ENCODE peak calls at places on chromosome 6, in seven cellular contexts. One of them, this sample, is unnamed.

GRCh38 chr6:47922391-47922790 is 140.6 kb downstream of the OPN5 start:
- DNase-seq in activated T-helper 1 cell treated with Interleukin-2 at 50 U/mL for 16 hours: no peak
- DNase-seq in tibial nerve: no peak
- DNase-seq in GM04504: no peak
- DNase-seq in activated T-cell treated with anti-CD3 and anti-CD28 coated beads for 1 hour: no peak
- DNase-seq in astrocyte: peak
- DNase-seq in choroid plexus epithelial cell: no peak
- DNase-seq in this sample: no peak

GRCh38 chr6:151229401-151230276 is 10.1 kb upstream of the AKAP12 start:
- DNase-seq in activated T-helper 1 cell treated with Interleukin-2 at 50 U/mL for 16 hours: no peak
- DNase-seq in tibial nerve: no peak
- DNase-seq in GM04504: no peak
- DNase-seq in activated T-cell treated with anti-CD3 and anti-CD28 coated beads for 1 hour: no peak
- DNase-seq in astrocyte: no peak
- DNase-seq in choroid plexus epithelial cell: no peak
- DNase-seq in this sample: no peak

GRCh38 chr6:143498428-143498827 is 13.1 kb downstream of the FUCA2 start:
- DNase-seq in activated T-helper 1 cell treated with Interleukin-2 at 50 U/mL for 16 hours: no peak
- DNase-seq in tibial nerve: no peak
- DNase-seq in GM04504: no peak
- DNase-seq in activated T-cell treated with anti-CD3 and anti-CD28 coated beads for 1 hour: no peak
- DNase-seq in astrocyte: no peak
- DNase-seq in choroid plexus epithelial cell: no peak
- DNase-seq in this sample: no peak

GRCh38 chr6:168125429-168126001 is 46.5 kb upstream of the FRMD1 start:
- DNase-seq in activated T-helper 1 cell treated with Interleukin-2 at 50 U/mL for 16 hours: no peak
- DNase-seq in tibial nerve: no peak
- DNase-seq in GM04504: no peak
- DNase-seq in activated T-cell treated with anti-CD3 and anti-CD28 coated beads for 1 hour: no peak
- DNase-seq in astrocyte: no peak
- DNase-seq in choroid plexus epithelial cell: no peak
- DNase-seq in this sample: no peak

GRCh38 chr6:164247106-164247505 is 832.6 kb downstream of the QKI start:
- DNase-seq in activated T-helper 1 cell treated with Interleukin-2 at 50 U/mL for 16 hours: no peak
- DNase-seq in tibial nerve: no peak
- DNase-seq in GM04504: peak
- DNase-seq in activated T-cell treated with anti-CD3 and anti-CD28 coated beads for 1 hour: no peak
- DNase-seq in astrocyte: peak
- DNase-seq in choroid plexus epithelial cell: no peak
- DNase-seq in this sample: no peak

GRCh38 chr6:131787955-131788712 is 19.7 kb upstream of the ENPP1 start:
- DNase-seq in activated T-helper 1 cell treated with Interleukin-2 at 50 U/mL for 16 hours: no peak
- DNase-seq in tibial nerve: no peak
- DNase-seq in GM04504: no peak
- DNase-seq in activated T-cell treated with anti-CD3 and anti-CD28 coated beads for 1 hour: no peak
- DNase-seq in astrocyte: peak
- DNase-seq in choroid plexus epithelial cell: peak
- DNase-seq in this sample: peak

GRCh38 chr6:25024821-25025220 is 89.1 kb upstream of the RIPOR2 start:
- DNase-seq in activated T-helper 1 cell treated with Interleukin-2 at 50 U/mL for 16 hours: no peak
- DNase-seq in tibial nerve: no peak
- DNase-seq in GM04504: no peak
- DNase-seq in activated T-cell treated with anti-CD3 and anti-CD28 coated beads for 1 hour: no peak
- DNase-seq in astrocyte: no peak
- DNase-seq in choroid plexus epithelial cell: no peak
- DNase-seq in this sample: no peak

GRCh38 chr6:25560851-25561250 is 91.2 kb upstream of the SCGN start:
- DNase-seq in activated T-helper 1 cell treated with Interleukin-2 at 50 U/mL for 16 hours: no peak
- DNase-seq in tibial nerve: no peak
- DNase-seq in GM04504: no peak
- DNase-seq in activated T-cell treated with anti-CD3 and anti-CD28 coated beads for 1 hour: no peak
- DNase-seq in astrocyte: no peak
- DNase-seq in choroid plexus epithelial cell: no peak
- DNase-seq in this sample: no peak

GRCh38 chr6:2957696-2958330 is 13.6 kb downstream of the SERPINB6 start:
- DNase-seq in activated T-helper 1 cell treated with Interleukin-2 at 50 U/mL for 16 hours: no peak
- DNase-seq in tibial nerve: no peak
- DNase-seq in GM04504: no peak
- DNase-seq in activated T-cell treated with anti-CD3 and anti-CD28 coated beads for 1 hour: no peak
- DNase-seq in astrocyte: no peak
- DNase-seq in choroid plexus epithelial cell: no peak
- DNase-seq in this sample: no peak

GRCh38 chr6:47587503-47587902 is 109.9 kb downstream of the CD2AP start:
- DNase-seq in activated T-helper 1 cell treated with Interleukin-2 at 50 U/mL for 16 hours: no peak
- DNase-seq in tibial nerve: no peak
- DNase-seq in GM04504: no peak
- DNase-seq in activated T-cell treated with anti-CD3 and anti-CD28 coated beads for 1 hour: no peak
- DNase-seq in astrocyte: peak
- DNase-seq in choroid plexus epithelial cell: peak
- DNase-seq in this sample: no peak

GRCh38 chr6:40526036-40526435 is 61.1 kb downstream of the LRFN2 start:
- DNase-seq in activated T-helper 1 cell treated with Interleukin-2 at 50 U/mL for 16 hours: no peak
- DNase-seq in tibial nerve: no peak
- DNase-seq in GM04504: no peak
- DNase-seq in activated T-cell treated with anti-CD3 and anti-CD28 coated beads for 1 hour: no peak
- DNase-seq in astrocyte: no peak
- DNase-seq in choroid plexus epithelial cell: no peak
- DNase-seq in this sample: no peak

GRCh38 chr6:19159087-19159486 is 678.1 kb upstream of the ID4 start:
- DNase-seq in activated T-helper 1 cell treated with Interleukin-2 at 50 U/mL for 16 hours: no peak
- DNase-seq in tibial nerve: no peak
- DNase-seq in GM04504: peak
- DNase-seq in activated T-cell treated with anti-CD3 and anti-CD28 coated beads for 1 hour: no peak
- DNase-seq in astrocyte: peak
- DNase-seq in choroid plexus epithelial cell: peak
- DNase-seq in this sample: peak

GRCh38 chr6:124907596-124907995 is 54.6 kb upstream of the RNF217 start:
- DNase-seq in activated T-helper 1 cell treated with Interleukin-2 at 50 U/mL for 16 hours: no peak
- DNase-seq in tibial nerve: no peak
- DNase-seq in GM04504: no peak
- DNase-seq in activated T-cell treated with anti-CD3 and anti-CD28 coated beads for 1 hour: no peak
- DNase-seq in astrocyte: no peak
- DNase-seq in choroid plexus epithelial cell: no peak
- DNase-seq in this sample: no peak

GRCh38 chr6:87753131-87753685 is 51.2 kb upstream of the AKIRIN2 start:
- DNase-seq in activated T-helper 1 cell treated with Interleukin-2 at 50 U/mL for 16 hours: no peak
- DNase-seq in tibial nerve: no peak
- DNase-seq in GM04504: no peak
- DNase-seq in activated T-cell treated with anti-CD3 and anti-CD28 coated beads for 1 hour: no peak
- DNase-seq in astrocyte: no peak
- DNase-seq in choroid plexus epithelial cell: no peak
- DNase-seq in this sample: no peak

GRCh38 chr6:106194949-106195919 is 109.1 kb downstream of the PRDM1 start:
- DNase-seq in activated T-helper 1 cell treated with Interleukin-2 at 50 U/mL for 16 hours: no peak
- DNase-seq in tibial nerve: no peak
- DNase-seq in GM04504: no peak
- DNase-seq in activated T-cell treated with anti-CD3 and anti-CD28 coated beads for 1 hour: no peak
- DNase-seq in astrocyte: peak
- DNase-seq in choroid plexus epithelial cell: peak
- DNase-seq in this sample: peak

GRCh38 chr6:157764346-157765068 is 58.5 kb upstream of the SNX9 start:
- DNase-seq in activated T-helper 1 cell treated with Interleukin-2 at 50 U/mL for 16 hours: peak
- DNase-seq in tibial nerve: peak
- DNase-seq in GM04504: peak
- DNase-seq in activated T-cell treated with anti-CD3 and anti-CD28 coated beads for 1 hour: peak
- DNase-seq in astrocyte: peak
- DNase-seq in choroid plexus epithelial cell: peak
- DNase-seq in this sample: peak